ENCODE peak calls at places on chromosomes 16 and 17, in seven cellular contexts. D is H54, M is NCI-H69, U is HAP-1, K is NCI-H2171 treated with DMSO at 0.1 percent for 48 hours, G is T-helper 17 cell, E is pancreas. B is an unnamed sample.

GRCh38 chr17:15185625-15185991 is 79.5 kb downstream of the PMP22 start:
- DNase-seq in D (no peak), M (peak), U (no peak), K (peak), G (no peak), E (peak), B (no peak)

GRCh38 chr17:38881600-38882191 is 11.8 kb downstream of the LASP1 start:
- DNase-seq in D (no peak), M (peak), U (no peak), K (no peak), G (no peak), E (peak), B (peak)

GRCh38 chr17:77420804-77421634 is 280.2 kb downstream of the SEC14L1 start:
- DNase-seq in D (peak), M (peak), U (no peak), K (peak), G (peak), E (no peak), B (no peak)

GRCh38 chr17:76497979-76498885 is 3.0 kb downstream of the RHBDF2 start:
- DNase-seq in D (peak), M (peak), U (no peak), K (peak), G (no peak), E (peak), B (peak)

GRCh38 chr17:47956818-47957590 is 679 bp downstream of the PRR15L start:
- DNase-seq in D (no peak), M (peak), U (no peak), K (no peak), G (no peak), E (peak), B (no peak)

GRCh38 chr17:66451188-66452149 is 149.1 kb downstream of the PRKCA start:
- DNase-seq in D (no peak), M (peak), U (no peak), K (no peak), G (no peak), E (peak), B (peak)

GRCh38 chr17:57869599-57870282 is 19.9 kb upstream of the MRPS23 start:
- DNase-seq in D (peak), M (no peak), U (no peak), K (peak), G (no peak), E (no peak), B (no peak)

GRCh38 chr17:10725262-10725661 is 4.6 kb downstream of the TMEM220 start:
- DNase-seq in D (no peak), M (no peak), U (no peak), K (no peak), G (no peak), E (no peak), B (no peak)

GRCh38 chr16:46801428-46802049 is 29.4 kb downstream of the C16orf87 start:
- DNase-seq in D (no peak), M (peak), U (peak), K (peak), G (no peak), E (no peak), B (no peak)

GRCh38 chr17:7589891-7590611 is at the start of gene SOX15:
- DNase-seq in D (peak), M (no peak), U (no peak), K (peak), G (no peak), E (no peak), B (no peak)

GRCh38 chr17:50514936-50515702 is 6.9 kb downstream of the MYCBPAP start:
- DNase-seq in D (no peak), M (no peak), U (no peak), K (peak), G (no peak), E (no peak), B (no peak)

GRCh38 chr17:64110436-64111152 is 19.4 kb downstream of the ERN1 start:
- DNase-seq in D (no peak), M (no peak), U (no peak), K (no peak), G (no peak), E (no peak), B (no peak)

GRCh38 chr16:5884339-5884738 is 786.7 kb upstream of the EEF2KMT start:
- DNase-seq in D (no peak), M (no peak), U (no peak), K (no peak), G (no peak), E (no peak), B (no peak)

GRCh38 chr16:8644513-8645140 is 23.1 kb downstream of the METTL22 start:
- DNase-seq in D (no peak), M (no peak), U (no peak), K (no peak), G (no peak), E (no peak), B (peak)

GRCh38 chr17:74415608-74416396 is 16.1 kb upstream of the GPRC5C start:
- DNase-seq in D (no peak), M (no peak), U (no peak), K (no peak), G (no peak), E (no peak), B (no peak)

B was measured in stomach.